ENCODE peak calls at places on chromosomes 6 and 20, in seven cellular contexts. One of them, this sample, is unnamed.

GRCh38 chr20:11726021-11726420 is 191.7 kb upstream of the BTBD3 start:
- DNase-seq in hepatocyte: no peak
- DNase-seq in CD8-positive, alpha-beta T cell: no peak
- DNase-seq in ovary: no peak
- DNase-seq in tibial nerve: no peak
- DNase-seq in neural progenitor cell: no peak
- DNase-seq in SK-N-SH: no peak
- DNase-seq in this sample: no peak

GRCh38 chr6:146357578-146358340 is 185.9 kb upstream of the RAB32 start:
- DNase-seq in SK-N-SH: no peak
- DNase-seq in ovary: no peak
- DNase-seq in hepatocyte: no peak
- DNase-seq in tibial nerve: no peak
- DNase-seq in CD8-positive, alpha-beta T cell: no peak
- DNase-seq in neural progenitor cell: no peak
- DNase-seq in this sample: no peak

GRCh38 chr20:12827796-12828406 is 180.9 kb upstream of the SPTLC3 start:
- DNase-seq in tibial nerve: no peak
- DNase-seq in neural progenitor cell: no peak
- DNase-seq in CD8-positive, alpha-beta T cell: no peak
- DNase-seq in hepatocyte: no peak
- DNase-seq in ovary: no peak
- DNase-seq in SK-N-SH: no peak
- DNase-seq in this sample: no peak

GRCh38 chr20:29123861-29124260 is 2133.6 kb upstream of the DEFB115 start:
- DNase-seq in tibial nerve: no peak
- DNase-seq in hepatocyte: no peak
- DNase-seq in SK-N-SH: no peak
- DNase-seq in CD8-positive, alpha-beta T cell: no peak
- DNase-seq in ovary: no peak
- DNase-seq in neural progenitor cell: no peak
- DNase-seq in this sample: no peak

GRCh38 chr6:28496099-28496779 is 19.4 kb downstream of the GPX6 start:
- DNase-seq in CD8-positive, alpha-beta T cell: no peak
- DNase-seq in SK-N-SH: no peak
- DNase-seq in ovary: no peak
- DNase-seq in hepatocyte: no peak
- DNase-seq in neural progenitor cell: no peak
- DNase-seq in tibial nerve: no peak
- DNase-seq in this sample: no peak

GRCh38 chr20:39112196-39112743 is 150.1 kb downstream of the DHX35 start:
- DNase-seq in SK-N-SH: peak; percentile 91
- DNase-seq in tibial nerve: no peak
- DNase-seq in hepatocyte: peak; percentile 82
- DNase-seq in ovary: no peak
- DNase-seq in CD8-positive, alpha-beta T cell: no peak
- DNase-seq in neural progenitor cell: peak; percentile 89
- DNase-seq in this sample: peak; percentile 70

GRCh38 chr20:31788578-31788977 is 30.6 kb upstream of the MYLK2 start:
- DNase-seq in neural progenitor cell: no peak
- DNase-seq in tibial nerve: no peak
- DNase-seq in hepatocyte: no peak
- DNase-seq in ovary: no peak
- DNase-seq in SK-N-SH: no peak
- DNase-seq in CD8-positive, alpha-beta T cell: no peak
- DNase-seq in this sample: no peak

GRCh38 chr20:62921119-62921687 is 5.1 kb downstream of the DIDO1 start:
- DNase-seq in hepatocyte: peak; percentile 85
- DNase-seq in tibial nerve: no peak
- DNase-seq in neural progenitor cell: peak; percentile 85
- DNase-seq in CD8-positive, alpha-beta T cell: peak; percentile 65
- DNase-seq in SK-N-SH: peak; percentile 81
- DNase-seq in ovary: peak; percentile 46
- DNase-seq in this sample: peak; percentile 83

GRCh38 chr6:52595000-52595795 is 18.3 kb upstream of the TRAM2 start:
- DNase-seq in hepatocyte: peak; percentile 67
- DNase-seq in ovary: no peak
- DNase-seq in SK-N-SH: peak; percentile 54
- DNase-seq in neural progenitor cell: peak; percentile 64
- DNase-seq in tibial nerve: peak; percentile 48
- DNase-seq in CD8-positive, alpha-beta T cell: no peak
- DNase-seq in this sample: peak; percentile 74

GRCh38 chr6:170363255-170363654 is 56.7 kb downstream of the FAM120B start:
- DNase-seq in SK-N-SH: no peak
- DNase-seq in hepatocyte: no peak
- DNase-seq in neural progenitor cell: no peak
- DNase-seq in tibial nerve: no peak
- DNase-seq in CD8-positive, alpha-beta T cell: no peak
- DNase-seq in ovary: no peak
- DNase-seq in this sample: no peak

GRCh38 chr20:33649201-33649631 is 12.9 kb upstream of the C20orf144 start:
- DNase-seq in SK-N-SH: peak; percentile 87
- DNase-seq in CD8-positive, alpha-beta T cell: no peak
- DNase-seq in hepatocyte: no peak
- DNase-seq in ovary: peak; percentile 63
- DNase-seq in tibial nerve: no peak
- DNase-seq in neural progenitor cell: no peak
- DNase-seq in this sample: peak; percentile 58

GRCh38 chr20:43537921-43538854 is 20.6 kb upstream of the SGK2 start:
- DNase-seq in ovary: peak; percentile 56
- DNase-seq in CD8-positive, alpha-beta T cell: peak; percentile 53
- DNase-seq in tibial nerve: peak; percentile 85
- DNase-seq in hepatocyte: peak; percentile 82
- DNase-seq in SK-N-SH: peak; percentile 74
- DNase-seq in neural progenitor cell: peak; percentile 64
- DNase-seq in this sample: peak; percentile 76

GRCh38 chr6:12012566-12013367 is 655 bp downstream of the HIVEP1 start:
- DNase-seq in tibial nerve: peak; percentile 61
- DNase-seq in ovary: peak; percentile 73
- DNase-seq in neural progenitor cell: peak; percentile 92
- DNase-seq in SK-N-SH: peak; percentile 69
- DNase-seq in CD8-positive, alpha-beta T cell: peak; percentile 67
- DNase-seq in hepatocyte: peak; percentile 92
- DNase-seq in this sample: peak; percentile 71

GRCh38 chr6:36196049-36196879 is at the start of gene BRPF3:
- DNase-seq in tibial nerve: peak; percentile 42
- DNase-seq in neural progenitor cell: peak; percentile 92
- DNase-seq in SK-N-SH: peak; percentile 94
- DNase-seq in hepatocyte: peak; percentile 91
- DNase-seq in CD8-positive, alpha-beta T cell: peak; percentile 76
- DNase-seq in ovary: peak; percentile 87
- DNase-seq in this sample: peak; percentile 88

GRCh38 chr6:159107451-159108260 is 61.5 kb upstream of the FNDC1 start:
- DNase-seq in hepatocyte: no peak
- DNase-seq in neural progenitor cell: no peak
- DNase-seq in ovary: no peak
- DNase-seq in SK-N-SH: no peak
- DNase-seq in CD8-positive, alpha-beta T cell: peak; percentile 78
- DNase-seq in tibial nerve: no peak
- DNase-seq in this sample: peak; percentile 28

GRCh38 chr6:167267896-167268528 is 23.1 kb upstream of the UNC93A start:
- DNase-seq in CD8-positive, alpha-beta T cell: no peak
- DNase-seq in SK-N-SH: no peak
- DNase-seq in neural progenitor cell: no peak
- DNase-seq in hepatocyte: no peak
- DNase-seq in ovary: no peak
- DNase-seq in tibial nerve: no peak
- DNase-seq in this sample: no peak

GRCh38 chr20:37528442-37529213 is 952 bp upstream of the BLCAP start:
- DNase-seq in hepatocyte: no peak
- DNase-seq in tibial nerve: no peak
- DNase-seq in neural progenitor cell: no peak
- DNase-seq in ovary: no peak
- DNase-seq in SK-N-SH: no peak
- DNase-seq in CD8-positive, alpha-beta T cell: no peak
- DNase-seq in this sample: no peak

GRCh38 chr20:47360489-47361267 is 4.2 kb upstream of the ZMYND8 start:
- DNase-seq in neural progenitor cell: peak; percentile 94
- DNase-seq in hepatocyte: peak; percentile 85
- DNase-seq in CD8-positive, alpha-beta T cell: no peak
- DNase-seq in SK-N-SH: peak; percentile 75
- DNase-seq in tibial nerve: peak; percentile 70
- DNase-seq in ovary: peak; percentile 91
- DNase-seq in this sample: peak; percentile 93

GRCh38 chr6:15079288-15079817 is 166.5 kb upstream of the JARID2 start:
- DNase-seq in hepatocyte: peak; percentile 31
- DNase-seq in neural progenitor cell: no peak
- DNase-seq in SK-N-SH: no peak
- DNase-seq in ovary: no peak
- DNase-seq in CD8-positive, alpha-beta T cell: no peak
- DNase-seq in tibial nerve: no peak
- DNase-seq in this sample: no peak

GRCh38 chr6:157521665-157522335 is 140.8 kb downstream of the ZDHHC14 start:
- DNase-seq in CD8-positive, alpha-beta T cell: no peak
- DNase-seq in SK-N-SH: no peak
- DNase-seq in ovary: no peak
- DNase-seq in tibial nerve: no peak
- DNase-seq in hepatocyte: no peak
- DNase-seq in neural progenitor cell: no peak
- DNase-seq in this sample: no peak

GRCh38 chr6:68094070-68094469 is 541.0 kb upstream of the ADGRB3 start:
- DNase-seq in CD8-positive, alpha-beta T cell: no peak
- DNase-seq in tibial nerve: no peak
- DNase-seq in hepatocyte: no peak
- DNase-seq in ovary: no peak
- DNase-seq in SK-N-SH: no peak
- DNase-seq in neural progenitor cell: no peak
- DNase-seq in this sample: no peak

GRCh38 chr6:13624871-13625288 is 9.7 kb downstream of the NOL7 start:
- DNase-seq in SK-N-SH: peak; percentile 53
- DNase-seq in ovary: no peak
- DNase-seq in hepatocyte: peak; percentile 53
- DNase-seq in CD8-positive, alpha-beta T cell: peak; percentile 26
- DNase-seq in neural progenitor cell: peak; percentile 67
- DNase-seq in tibial nerve: no peak
- DNase-seq in this sample: peak; percentile 28

GRCh38 chr20:46583411-46584214 is 33.2 kb upstream of the OCSTAMP start:
- DNase-seq in SK-N-SH: no peak
- DNase-seq in tibial nerve: no peak
- DNase-seq in hepatocyte: no peak
- DNase-seq in neural progenitor cell: peak; percentile 96
- DNase-seq in CD8-positive, alpha-beta T cell: no peak
- DNase-seq in ovary: no peak
- DNase-seq in this sample: no peak

GRCh38 chr6:40685771-40686170 is 98.6 kb upstream of the LRFN2 start:
- DNase-seq in tibial nerve: no peak
- DNase-seq in hepatocyte: no peak
- DNase-seq in CD8-positive, alpha-beta T cell: no peak
- DNase-seq in ovary: no peak
- DNase-seq in neural progenitor cell: no peak
- DNase-seq in SK-N-SH: no peak
- DNase-seq in this sample: peak; percentile 27

GRCh38 chr6:100464162-100464851 is 414 bp downstream of the SIM1 start:
- DNase-seq in CD8-positive, alpha-beta T cell: no peak
- DNase-seq in SK-N-SH: no peak
- DNase-seq in ovary: no peak
- DNase-seq in neural progenitor cell: peak; percentile 69
- DNase-seq in hepatocyte: no peak
- DNase-seq in tibial nerve: no peak
- DNase-seq in this sample: no peak

GRCh38 chr20:21681219-21681931 is 24.1 kb upstream of the PAX1 start:
- DNase-seq in CD8-positive, alpha-beta T cell: no peak
- DNase-seq in SK-N-SH: no peak
- DNase-seq in tibial nerve: peak; percentile 7
- DNase-seq in neural progenitor cell: no peak
- DNase-seq in ovary: no peak
- DNase-seq in hepatocyte: no peak
- DNase-seq in this sample: no peak

DNA sequence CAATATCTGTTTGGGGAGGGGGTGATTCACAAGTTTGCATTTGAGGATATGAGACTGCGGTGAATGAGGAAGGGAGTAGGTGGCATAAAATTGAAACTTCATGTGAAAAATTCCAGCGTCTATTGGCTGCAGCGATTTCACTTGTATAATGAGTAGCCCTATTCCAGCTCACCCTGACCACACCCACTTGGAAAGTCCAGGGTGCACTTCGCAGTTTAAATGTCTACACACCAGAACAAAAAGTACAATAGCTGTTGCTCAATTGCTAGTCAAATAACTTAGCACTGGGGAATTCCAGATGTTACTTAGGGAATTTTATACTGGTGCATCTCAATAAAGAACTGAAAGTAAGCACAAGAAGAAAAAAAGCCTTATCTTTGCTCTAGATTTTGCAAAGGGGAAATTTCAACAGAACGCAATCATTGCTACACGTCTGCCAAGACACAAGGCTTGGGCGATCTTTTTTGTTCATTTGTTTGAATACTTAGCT is 6.3 kb downstream of the TNFAIP3 start:
- DNase-seq in neural progenitor cell: no peak
- DNase-seq in hepatocyte: peak; percentile 81
- DNase-seq in tibial nerve: peak; percentile 85
- DNase-seq in ovary: peak; percentile 52
- DNase-seq in CD8-positive, alpha-beta T cell: peak; percentile 41
- DNase-seq in SK-N-SH: no peak
- DNase-seq in this sample: no peak
- H3K4me3 ChIP-seq in neural progenitor cell: no peak overlapping the region
- H3K4me3 ChIP-seq in hepatocyte: no peak overlapping the region
- H3K4me3 ChIP-seq in tibial nerve: no peak overlapping the region
- H3K4me3 ChIP-seq in ovary: peak overlapping the region; percentile 7
- H3K4me3 ChIP-seq in CD8-positive, alpha-beta T cell: no peak overlapping the region
- H3K4me3 ChIP-seq in SK-N-SH: no peak overlapping the region
- H3K4me3 ChIP-seq in this sample: no peak overlapping the region

GRCh38 chr6:129677634-129678325 is 32.2 kb downstream of the ARHGAP18 start:
- DNase-seq in CD8-positive, alpha-beta T cell: no peak
- DNase-seq in SK-N-SH: no peak
- DNase-seq in neural progenitor cell: no peak
- DNase-seq in tibial nerve: no peak
- DNase-seq in hepatocyte: no peak
- DNase-seq in ovary: no peak
- DNase-seq in this sample: no peak
- H3K4me1 ChIP-seq in CD8-positive, alpha-beta T cell: peaks cover 7% of the 10 kb centered on the region
- H3K4me1 ChIP-seq in SK-N-SH: no peaks in the 10 kb centered on the region
- H3K4me1 ChIP-seq in neural progenitor cell: no peaks in the 10 kb centered on the region
- H3K4me1 ChIP-seq in tibial nerve: no peaks in the 10 kb centered on the region
- H3K4me1 ChIP-seq in hepatocyte: peaks cover 29% of the 10 kb centered on the region
- H3K4me1 ChIP-seq in ovary: no peaks in the 10 kb centered on the region
- H3K4me1 ChIP-seq in this sample: peaks cover 2% of the 10 kb centered on the region

GRCh38 chr6:168315626-168316025 is 4.0 kb downstream of the DACT2 start:
- DNase-seq in CD8-positive, alpha-beta T cell: no peak
- DNase-seq in tibial nerve: no peak
- DNase-seq in hepatocyte: no peak
- DNase-seq in ovary: no peak
- DNase-seq in neural progenitor cell: no peak
- DNase-seq in SK-N-SH: no peak
- DNase-seq in this sample: no peak
- H3K27me3 ChIP-seq in CD8-positive, alpha-beta T cell: no peaks in the 10 kb centered on the region
- H3K27me3 ChIP-seq in tibial nerve: no peaks in the 10 kb centered on the region
- H3K27me3 ChIP-seq in hepatocyte: no peaks in the 10 kb centered on the region
- H3K27me3 ChIP-seq in ovary: no peaks in the 10 kb centered on the region
- H3K27me3 ChIP-seq in neural progenitor cell: peaks cover 25% of the 10 kb centered on the region
- H3K27me3 ChIP-seq in SK-N-SH: no peaks in the 10 kb centered on the region
- H3K27me3 ChIP-seq in this sample: peaks cover 10% of the 10 kb centered on the region

DNA sequence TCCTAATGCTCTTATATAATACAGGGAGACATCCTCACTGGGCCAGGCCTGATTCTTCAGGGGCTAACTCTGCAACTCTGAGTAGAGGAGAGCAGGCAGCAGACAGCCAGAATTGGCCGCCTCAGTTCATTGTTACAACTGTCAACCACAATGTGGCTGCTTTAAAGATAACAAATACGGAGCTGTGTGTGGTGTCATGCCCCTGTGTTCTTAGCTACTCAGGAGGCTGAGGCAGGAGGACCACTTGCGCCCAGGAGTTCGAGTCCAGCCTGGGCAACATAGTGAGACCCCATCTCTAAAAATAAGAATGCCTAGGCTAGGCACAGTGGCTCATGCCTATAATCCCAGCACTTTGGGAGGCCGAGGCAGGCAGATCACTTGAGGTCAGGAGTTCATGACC is 34.3 kb downstream of the CEP250 start:
- DNase-seq in tibial nerve: no peak
- DNase-seq in neural progenitor cell: no peak
- DNase-seq in hepatocyte: no peak
- DNase-seq in ovary: no peak
- DNase-seq in SK-N-SH: no peak
- DNase-seq in CD8-positive, alpha-beta T cell: no peak
- DNase-seq in this sample: no peak
- H3K4me3 ChIP-seq in tibial nerve: no peak overlapping the region
- H3K4me3 ChIP-seq in neural progenitor cell: no peak overlapping the region
- H3K4me3 ChIP-seq in hepatocyte: no peak overlapping the region
- H3K4me3 ChIP-seq in ovary: no peak overlapping the region
- H3K4me3 ChIP-seq in SK-N-SH: no peak overlapping the region
- H3K4me3 ChIP-seq in CD8-positive, alpha-beta T cell: peak overlapping the region; percentile 17
- H3K4me3 ChIP-seq in this sample: no peak overlapping the region